ENCODE peak calls at places on chromosome 13, in ten cellular contexts. One of them, this sample, is unnamed.

GRCh38 chr13:83881031-83881727 is 1.1 kb downstream of the SLITRK1 start:
- DNase-seq in tibial artery: no peak
- DNase-seq in IMR-90: no peak
- DNase-seq in neural progenitor cell: peak; percentile 8
- DNase-seq in colonic mucosa: no peak
- DNase-seq in cardiac muscle cell: no peak
- DNase-seq in fibroblast of lung: no peak
- DNase-seq in pancreas: no peak
- DNase-seq in trophoblast cell: no peak
- DNase-seq in CD8-positive, alpha-beta memory T cell: no peak
- DNase-seq in this sample: no peak

GRCh38 chr13:44142911-44143665 is 230.5 kb upstream of the SERP2 start:
- DNase-seq in tibial artery: no peak
- DNase-seq in IMR-90: peak; percentile 49
- DNase-seq in neural progenitor cell: no peak
- DNase-seq in colonic mucosa: no peak
- DNase-seq in cardiac muscle cell: no peak
- DNase-seq in fibroblast of lung: peak; percentile 76
- DNase-seq in pancreas: no peak
- DNase-seq in trophoblast cell: peak; percentile 70
- DNase-seq in CD8-positive, alpha-beta memory T cell: no peak
- DNase-seq in this sample: no peak

GRCh38 chr13:37383856-37384255 is 214.7 kb downstream of the POSTN start:
- DNase-seq in tibial artery: no peak
- DNase-seq in IMR-90: no peak
- DNase-seq in neural progenitor cell: no peak
- DNase-seq in colonic mucosa: no peak
- DNase-seq in cardiac muscle cell: no peak
- DNase-seq in fibroblast of lung: no peak
- DNase-seq in pancreas: no peak
- DNase-seq in trophoblast cell: no peak
- DNase-seq in CD8-positive, alpha-beta memory T cell: no peak
- DNase-seq in this sample: no peak

GRCh38 chr13:37148501-37148900 is 43.0 kb upstream of the CSNK1A1L start:
- DNase-seq in tibial artery: no peak
- DNase-seq in IMR-90: no peak
- DNase-seq in neural progenitor cell: no peak
- DNase-seq in colonic mucosa: no peak
- DNase-seq in cardiac muscle cell: no peak
- DNase-seq in fibroblast of lung: peak; percentile 67
- DNase-seq in pancreas: no peak
- DNase-seq in trophoblast cell: no peak
- DNase-seq in CD8-positive, alpha-beta memory T cell: no peak
- DNase-seq in this sample: no peak

GRCh38 chr13:94129490-94129894 is 350.0 kb downstream of the DCT start:
- DNase-seq in tibial artery: no peak
- DNase-seq in IMR-90: peak; percentile 18
- DNase-seq in neural progenitor cell: no peak
- DNase-seq in colonic mucosa: no peak
- DNase-seq in cardiac muscle cell: no peak
- DNase-seq in fibroblast of lung: peak; percentile 21
- DNase-seq in pancreas: no peak
- DNase-seq in trophoblast cell: no peak
- DNase-seq in CD8-positive, alpha-beta memory T cell: no peak
- DNase-seq in this sample: no peak

GRCh38 chr13:97749174-97749573 is 204.3 kb upstream of the IPO5 start:
- DNase-seq in tibial artery: no peak
- DNase-seq in IMR-90: peak; percentile 1
- DNase-seq in neural progenitor cell: no peak
- DNase-seq in colonic mucosa: no peak
- DNase-seq in cardiac muscle cell: no peak
- DNase-seq in fibroblast of lung: peak; percentile 12
- DNase-seq in pancreas: no peak
- DNase-seq in trophoblast cell: peak; percentile 55
- DNase-seq in CD8-positive, alpha-beta memory T cell: no peak
- DNase-seq in this sample: no peak

GRCh38 chr13:21458457-21458815 is 667 bp downstream of the ZDHHC20 start:
- DNase-seq in tibial artery: no peak
- DNase-seq in IMR-90: no peak
- DNase-seq in neural progenitor cell: peak; percentile 62
- DNase-seq in colonic mucosa: peak; percentile 76
- DNase-seq in cardiac muscle cell: peak; percentile 53
- DNase-seq in fibroblast of lung: no peak
- DNase-seq in pancreas: peak; percentile 50
- DNase-seq in trophoblast cell: peak; percentile 77
- DNase-seq in CD8-positive, alpha-beta memory T cell: peak; percentile 68
- DNase-seq in this sample: peak; percentile 83

GRCh38 chr13:50357586-50358118 is 342.4 kb downstream of the KCNRG start:
- DNase-seq in tibial artery: no peak
- DNase-seq in IMR-90: peak; percentile 93
- DNase-seq in neural progenitor cell: no peak
- DNase-seq in colonic mucosa: no peak
- DNase-seq in cardiac muscle cell: no peak
- DNase-seq in fibroblast of lung: peak; percentile 96
- DNase-seq in pancreas: peak; percentile 85
- DNase-seq in trophoblast cell: peak; percentile 78
- DNase-seq in CD8-positive, alpha-beta memory T cell: no peak
- DNase-seq in this sample: no peak

GRCh38 chr13:30581582-30581981 is 36.1 kb upstream of the USPL1 start:
- DNase-seq in tibial artery: no peak
- DNase-seq in IMR-90: peak; percentile 36
- DNase-seq in neural progenitor cell: peak; percentile 49
- DNase-seq in colonic mucosa: peak; percentile 24
- DNase-seq in cardiac muscle cell: peak; percentile 30
- DNase-seq in fibroblast of lung: no peak
- DNase-seq in pancreas: no peak
- DNase-seq in trophoblast cell: peak; percentile 7
- DNase-seq in CD8-positive, alpha-beta memory T cell: no peak
- DNase-seq in this sample: no peak

GRCh38 chr13:27027086-27027667 is 144.4 kb downstream of the USP12 start:
- DNase-seq in tibial artery: no peak
- DNase-seq in IMR-90: no peak
- DNase-seq in neural progenitor cell: no peak
- DNase-seq in colonic mucosa: no peak
- DNase-seq in cardiac muscle cell: no peak
- DNase-seq in fibroblast of lung: no peak
- DNase-seq in pancreas: no peak
- DNase-seq in trophoblast cell: no peak
- DNase-seq in CD8-positive, alpha-beta memory T cell: no peak
- DNase-seq in this sample: no peak

GRCh38 chr13:97288486-97288900 is 66.4 kb downstream of the MBNL2 start:
- DNase-seq in tibial artery: no peak
- DNase-seq in IMR-90: no peak
- DNase-seq in neural progenitor cell: no peak
- DNase-seq in colonic mucosa: no peak
- DNase-seq in cardiac muscle cell: no peak
- DNase-seq in fibroblast of lung: no peak
- DNase-seq in pancreas: no peak
- DNase-seq in trophoblast cell: no peak
- DNase-seq in CD8-positive, alpha-beta memory T cell: no peak
- DNase-seq in this sample: no peak

GRCh38 chr13:113490496-113491417 is at the start of gene DCUN1D2:
- DNase-seq in tibial artery: peak; percentile 97
- DNase-seq in IMR-90: peak; percentile 96
- DNase-seq in neural progenitor cell: peak; percentile 94
- DNase-seq in colonic mucosa: peak; percentile 93
- DNase-seq in cardiac muscle cell: peak; percentile 93
- DNase-seq in fibroblast of lung: peak; percentile 95
- DNase-seq in pancreas: peak; percentile 95
- DNase-seq in trophoblast cell: peak; percentile 96
- DNase-seq in CD8-positive, alpha-beta memory T cell: peak; percentile 78
- DNase-seq in this sample: peak; percentile 85
- H3K4me1 ChIP-seq in tibial artery: no peaks in the 10 kb centered on the region
- H3K4me1 ChIP-seq in IMR-90: peaks cover 16% of the 10 kb centered on the region
- H3K4me1 ChIP-seq in neural progenitor cell: peaks cover 38% of the 10 kb centered on the region
- H3K4me1 ChIP-seq in colonic mucosa: peaks cover 17% of the 10 kb centered on the region
- H3K4me1 ChIP-seq in cardiac muscle cell: peaks cover 13% of the 10 kb centered on the region
- H3K4me1 ChIP-seq in fibroblast of lung: peaks cover 21% of the 10 kb centered on the region
- H3K4me1 ChIP-seq in pancreas: peaks cover 45% of the 10 kb centered on the region
- H3K4me1 ChIP-seq in trophoblast cell: peaks cover 21% of the 10 kb centered on the region
- H3K4me1 ChIP-seq in CD8-positive, alpha-beta memory T cell: peaks cover 33% of the 10 kb centered on the region
- H3K4me1 ChIP-seq in this sample: peaks cover 32% of the 10 kb centered on the region

DNA sequence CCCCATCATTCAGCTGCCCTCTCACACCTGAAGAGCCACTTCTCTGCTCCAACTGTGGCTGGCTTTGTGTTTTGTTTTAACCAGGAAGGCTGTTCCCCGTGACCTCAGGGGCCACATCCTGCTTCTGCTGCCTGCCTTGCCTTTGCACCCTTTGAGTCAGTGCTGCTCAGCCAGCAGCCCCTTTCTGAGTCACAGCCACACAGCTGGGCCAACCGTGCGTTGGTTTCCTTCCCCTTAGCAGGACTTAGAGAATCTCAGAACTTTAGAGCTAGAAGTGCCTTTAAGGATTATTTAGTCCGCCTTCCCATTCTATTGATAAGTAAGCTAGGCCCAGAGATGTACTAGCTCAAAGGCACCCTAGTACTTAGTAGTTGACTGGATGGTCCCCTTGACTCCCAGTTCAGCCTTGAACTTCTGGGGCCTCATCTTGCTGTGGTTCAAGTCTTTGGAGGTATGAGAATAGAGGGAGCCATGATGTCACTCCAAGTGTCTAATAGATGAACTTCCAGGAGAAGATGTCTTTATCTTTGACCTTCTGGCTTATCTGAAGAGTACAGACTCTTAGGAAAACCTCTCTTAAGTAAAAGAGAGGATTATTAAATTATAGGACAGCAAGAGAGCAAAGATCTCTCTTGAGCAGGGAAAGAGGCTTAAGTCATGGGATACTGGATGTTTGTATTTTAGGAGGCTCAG is 8.0 kb downstream of the RGCC start:
- DNase-seq in tibial artery: no peak
- DNase-seq in IMR-90: peak; percentile 94
- DNase-seq in neural progenitor cell: no peak
- DNase-seq in colonic mucosa: peak; percentile 33
- DNase-seq in cardiac muscle cell: no peak
- DNase-seq in fibroblast of lung: peak; percentile 88
- DNase-seq in pancreas: no peak
- DNase-seq in trophoblast cell: peak; percentile 40
- DNase-seq in CD8-positive, alpha-beta memory T cell: peak; percentile 95
- DNase-seq in this sample: peak; percentile 17
- H3K4me1 ChIP-seq in tibial artery: no peaks in the 10 kb centered on the region
- H3K4me1 ChIP-seq in IMR-90: peaks cover 18% of the 10 kb centered on the region
- H3K4me1 ChIP-seq in neural progenitor cell: no peaks in the 10 kb centered on the region
- H3K4me1 ChIP-seq in colonic mucosa: no peaks in the 10 kb centered on the region
- H3K4me1 ChIP-seq in cardiac muscle cell: no peaks in the 10 kb centered on the region
- H3K4me1 ChIP-seq in fibroblast of lung: peaks cover 14% of the 10 kb centered on the region
- H3K4me1 ChIP-seq in pancreas: no peaks in the 10 kb centered on the region
- H3K4me1 ChIP-seq in trophoblast cell: no peaks in the 10 kb centered on the region
- H3K4me1 ChIP-seq in CD8-positive, alpha-beta memory T cell: peaks cover 92% of the 10 kb centered on the region
- H3K4me1 ChIP-seq in this sample: peaks cover 8% of the 10 kb centered on the region

DNA sequence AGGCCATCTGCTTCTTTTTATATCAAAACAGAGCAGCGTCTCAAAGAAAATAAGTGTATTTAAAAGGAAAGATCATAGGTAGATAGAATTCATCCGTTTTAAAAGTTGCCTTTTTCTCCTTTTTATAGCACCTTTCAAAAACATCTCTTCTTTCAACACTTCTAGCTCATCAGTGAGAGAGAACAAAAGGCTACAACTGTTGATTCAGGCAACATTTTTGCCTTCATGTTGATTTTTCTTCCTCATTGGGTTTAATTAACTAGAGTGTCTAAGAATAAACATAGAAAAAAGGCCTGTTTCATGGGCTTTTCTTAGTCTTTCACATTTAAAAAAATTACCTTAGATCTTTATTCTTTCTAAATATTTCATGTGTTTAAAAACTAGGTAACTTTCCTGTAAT is 13.6 kb downstream of the COL4A2 start:
- DNase-seq in tibial artery: no peak
- DNase-seq in IMR-90: no peak
- DNase-seq in neural progenitor cell: no peak
- DNase-seq in colonic mucosa: no peak
- DNase-seq in cardiac muscle cell: no peak
- DNase-seq in fibroblast of lung: no peak
- DNase-seq in pancreas: no peak
- DNase-seq in trophoblast cell: no peak
- DNase-seq in CD8-positive, alpha-beta memory T cell: no peak
- DNase-seq in this sample: no peak
- H3K4me1 ChIP-seq in tibial artery: peaks cover 8% of the 10 kb centered on the region
- H3K4me1 ChIP-seq in IMR-90: peaks cover 31% of the 10 kb centered on the region
- H3K4me1 ChIP-seq in neural progenitor cell: peaks cover 7% of the 10 kb centered on the region
- H3K4me1 ChIP-seq in colonic mucosa: no peaks in the 10 kb centered on the region
- H3K4me1 ChIP-seq in cardiac muscle cell: peaks cover 16% of the 10 kb centered on the region
- H3K4me1 ChIP-seq in fibroblast of lung: peaks cover 30% of the 10 kb centered on the region
- H3K4me1 ChIP-seq in pancreas: no peaks in the 10 kb centered on the region
- H3K4me1 ChIP-seq in trophoblast cell: peaks cover 17% of the 10 kb centered on the region
- H3K4me1 ChIP-seq in CD8-positive, alpha-beta memory T cell: no peaks in the 10 kb centered on the region
- H3K4me1 ChIP-seq in this sample: peaks cover 99% of the 10 kb centered on the region

GRCh38 chr13:109729031-109729870 is 57.1 kb downstream of the IRS2 start:
- DNase-seq in tibial artery: no peak
- DNase-seq in IMR-90: no peak
- DNase-seq in neural progenitor cell: peak; percentile 69
- DNase-seq in colonic mucosa: no peak
- DNase-seq in cardiac muscle cell: peak; percentile 33
- DNase-seq in fibroblast of lung: peak; percentile 56
- DNase-seq in pancreas: no peak
- DNase-seq in trophoblast cell: peak; percentile 36
- DNase-seq in CD8-positive, alpha-beta memory T cell: no peak
- DNase-seq in this sample: no peak

GRCh38 chr13:109728061-109728460 is 58.3 kb downstream of the IRS2 start:
- DNase-seq in tibial artery: no peak
- DNase-seq in IMR-90: no peak
- DNase-seq in neural progenitor cell: no peak
- DNase-seq in colonic mucosa: no peak
- DNase-seq in cardiac muscle cell: no peak
- DNase-seq in fibroblast of lung: no peak
- DNase-seq in pancreas: no peak
- DNase-seq in trophoblast cell: no peak
- DNase-seq in CD8-positive, alpha-beta memory T cell: no peak
- DNase-seq in this sample: no peak

GRCh38 chr13:109725297-109725696 is 61.1 kb downstream of the IRS2 start:
- DNase-seq in tibial artery: no peak
- DNase-seq in IMR-90: no peak
- DNase-seq in neural progenitor cell: no peak
- DNase-seq in colonic mucosa: no peak
- DNase-seq in cardiac muscle cell: no peak
- DNase-seq in fibroblast of lung: no peak
- DNase-seq in pancreas: no peak
- DNase-seq in trophoblast cell: no peak
- DNase-seq in CD8-positive, alpha-beta memory T cell: no peak
- DNase-seq in this sample: no peak

GRCh38 chr13:109725995-109726637 is 60.3 kb downstream of the IRS2 start:
- DNase-seq in tibial artery: no peak
- DNase-seq in IMR-90: no peak
- DNase-seq in neural progenitor cell: no peak
- DNase-seq in colonic mucosa: no peak
- DNase-seq in cardiac muscle cell: no peak
- DNase-seq in fibroblast of lung: no peak
- DNase-seq in pancreas: no peak
- DNase-seq in trophoblast cell: no peak
- DNase-seq in CD8-positive, alpha-beta memory T cell: no peak
- DNase-seq in this sample: no peak

DNA sequence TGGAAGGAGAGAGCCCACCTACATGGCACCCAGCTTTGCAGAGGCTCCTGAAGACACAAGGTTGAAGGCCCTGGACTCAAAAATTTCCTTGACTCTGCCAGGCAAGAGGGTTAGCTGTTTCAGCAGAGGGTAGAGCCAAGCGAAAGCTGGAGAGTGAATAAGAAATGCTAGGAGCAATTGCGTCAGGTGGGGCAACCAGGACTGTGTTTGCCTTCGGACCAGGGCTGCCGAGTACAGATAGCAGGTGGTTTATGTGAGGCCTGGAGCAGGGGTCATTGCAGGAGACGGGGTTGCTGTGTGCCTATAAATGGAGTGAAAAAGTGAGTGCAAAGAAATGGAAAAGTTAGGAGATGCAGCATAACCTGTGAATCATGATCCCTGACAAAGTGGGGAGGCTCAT is 59.1 kb downstream of the IRS2 start:
- DNase-seq in tibial artery: no peak
- DNase-seq in IMR-90: no peak
- DNase-seq in neural progenitor cell: no peak
- DNase-seq in colonic mucosa: no peak
- DNase-seq in cardiac muscle cell: no peak
- DNase-seq in fibroblast of lung: no peak
- DNase-seq in pancreas: no peak
- DNase-seq in trophoblast cell: no peak
- DNase-seq in CD8-positive, alpha-beta memory T cell: no peak
- DNase-seq in this sample: no peak
- H3K4me1 ChIP-seq in tibial artery: no peaks in the 10 kb centered on the region
- H3K4me1 ChIP-seq in IMR-90: no peaks in the 10 kb centered on the region
- H3K4me1 ChIP-seq in neural progenitor cell: peaks cover 20% of the 10 kb centered on the region
- H3K4me1 ChIP-seq in colonic mucosa: no peaks in the 10 kb centered on the region
- H3K4me1 ChIP-seq in cardiac muscle cell: peaks cover 12% of the 10 kb centered on the region
- H3K4me1 ChIP-seq in fibroblast of lung: no peaks in the 10 kb centered on the region
- H3K4me1 ChIP-seq in pancreas: no peaks in the 10 kb centered on the region
- H3K4me1 ChIP-seq in trophoblast cell: peaks cover 4% of the 10 kb centered on the region
- H3K4me1 ChIP-seq in CD8-positive, alpha-beta memory T cell: peaks cover 3% of the 10 kb centered on the region
- H3K4me1 ChIP-seq in this sample: no peaks in the 10 kb centered on the region

This sample was measured in thyroid gland.